ENCODE peak calls at places on chromosomes 11 and 22, in four cellular contexts. Q, L, U and H are unnamed samples. For H3K4me1 and H3F3A, the result is how much of the 10 kb centered on the place peaks cover.

GRCh38 chr22:49705631-49706352 is 121.9 kb downstream of the BRD1 start:
- DNase-seq in Q (no peak), L (no peak), U (no peak), H (no peak)

GRCh38 chr11:44016129-44016528 is 31.7 kb upstream of the ACCSL start:
- DNase-seq in Q (peak), L (no peak), U (peak), H (no peak)

GRCh38 chr11:57335023-57335342 is 709 bp downstream of the SSRP1 start:
- DNase-seq in Q (no peak), L (no peak), U (no peak), H (no peak)

GRCh38 chr11:120471131-120471530 is 40.4 kb upstream of the GRIK4 start:
- DNase-seq in Q (peak), L (no peak), U (peak), H (no peak)

GRCh38 chr22:28442264-28442950 is 237.2 kb downstream of the TTC28 start:
- DNase-seq in Q (no peak), L (peak), U (peak), H (peak)

GRCh38 chr11:58259983-58260382 is 8.1 kb downstream of the OR10W1 start:
- DNase-seq in Q (no peak), L (no peak), U (no peak), H (no peak)

GRCh38 chr11:125082611-125083311 is 19.7 kb downstream of the SLC37A2 start:
- DNase-seq in Q (peak), L (no peak), U (peak), H (peak)

GRCh38 chr11:10459029-10459970 is 4.2 kb downstream of the AMPD3 start:
- DNase-seq in Q (no peak), L (no peak), U (no peak), H (no peak)

GRCh38 chr11:127713226-127713625 is 712.7 kb upstream of the KIRREL3 start:
- DNase-seq in Q (no peak), L (no peak), U (no peak), H (no peak)

GRCh38 chr11:11978792-11979486 is 29.5 kb downstream of the DKK3 start:
- DNase-seq in Q (no peak), L (no peak), U (peak), H (no peak)

GRCh38 chr11:70128435-70128906 is 50.4 kb downstream of the ANO1 start:
- DNase-seq in Q (peak), L (peak), U (peak), H (peak)

GRCh38 chr22:48369789-48370507 is 1457.7 kb downstream of the BRD1 start:
- DNase-seq in Q (no peak), L (peak), U (peak), H (no peak)

GRCh38 chr11:27058456-27058855 is 17.8 kb downstream of the BBOX1 start:
- DNase-seq in Q (no peak), L (no peak), U (peak), H (no peak)

GRCh38 chr22:30325065-30325720 is 1.5 kb downstream of the TBC1D10A start:
- DNase-seq in Q (peak), L (peak), U (peak), H (peak)

GRCh38 chr11:93753241-93753640 is 11.8 kb downstream of the C11orf54 start:
- DNase-seq in Q (no peak), L (no peak), U (no peak), H (no peak)

GRCh38 chr22:25156736-25157135 is 42.9 kb upstream of the CRYBB3 start:
- DNase-seq in Q (no peak), L (no peak), U (no peak), H (no peak)

GRCh38 chr11:130525307-130525706 is 76.9 kb downstream of the ADAMTS15 start:
- DNase-seq in Q (no peak), L (no peak), U (no peak), H (no peak)

GRCh38 chr11:134158023-134158422 is 65.7 kb downstream of the NCAPD3 start:
- DNase-seq in Q (no peak), L (no peak), U (no peak), H (no peak)

GRCh38 chr11:1743587-1744136 is 6.7 kb downstream of the IFITM10 start:
- DNase-seq in Q (no peak), L (no peak), U (no peak), H (no peak)

GRCh38 chr11:60018058-60018457 is 1.1 kb downstream of the OOSP4B start:
- DNase-seq in Q (no peak), L (peak), U (no peak), H (no peak)

GRCh38 chr11:3796796-3797328 is 492 bp downstream of the NUP98 start:
- DNase-seq in Q (no peak), L (peak), U (peak), H (peak)

GRCh38 chr11:47928426-47928825 is 51.9 kb upstream of the PTPRJ start:
- DNase-seq in Q (no peak), L (peak), U (no peak), H (no peak)

GRCh38 chr22:42261266-42261665 is 9.2 kb downstream of the TCF20 start:
- DNase-seq in Q (no peak), L (no peak), U (peak), H (no peak)

GRCh38 chr11:63537293-63538101 is 889 bp downstream of the PLAAT4 start:
- DNase-seq in Q (no peak), L (no peak), U (peak), H (peak)

GRCh38 chr11:109641549-109641948 is 219.6 kb downstream of the C11orf87 start:
- DNase-seq in Q (peak), L (peak), U (peak), H (peak)

GRCh38 chr11:32985600-32985999 is 30.1 kb upstream of the DEPDC7 start:
- DNase-seq in Q (no peak), L (no peak), U (no peak), H (no peak)

GRCh38 chr22:26711205-26711958 is 54.0 kb downstream of the MIAT start:
- DNase-seq in Q (no peak), L (no peak), U (peak), H (no peak)

GRCh38 chr11:112968988-112969714 is 7.9 kb downstream of the NCAM1 start:
- DNase-seq in Q (no peak), L (no peak), U (peak), H (no peak)

GRCh38 chr22:28951969-28952521 is 68.7 kb downstream of the ZNRF3 start:
- DNase-seq in Q (no peak), L (peak), U (no peak), H (no peak)

GRCh38 chr11:102990145-102990544 is 34.6 kb upstream of the MMP13 start:
- DNase-seq in Q (peak), L (no peak), U (peak), H (no peak)

GRCh38 chr11:19651654-19652053 is 61.0 kb upstream of the NAV2 start:
- DNase-seq in Q (no peak), L (no peak), U (no peak), H (no peak)

GRCh38 chr11:2077061-2077802 is 62.0 kb downstream of the IGF2 start:
- DNase-seq in Q (peak), L (no peak), U (peak), H (peak)

GRCh38 chr11:69052343-69053168 is 3.8 kb downstream of the TPCN2 start:
- DNase-seq in Q (no peak), L (no peak), U (no peak), H (no peak)

GRCh38 chr11:93585758-93586157 is 42.6 kb upstream of the SMCO4 start:
- DNase-seq in Q (peak), L (no peak), U (peak), H (peak)

GRCh38 chr11:83310718-83311117 is 24.6 kb upstream of the CCDC90B start:
- DNase-seq in Q (no peak), L (no peak), U (no peak), H (no peak)

GRCh38 chr11:79546366-79546765 is 105.5 kb upstream of the TENM4 start:
- DNase-seq in Q (no peak), L (no peak), U (no peak), H (no peak)

GRCh38 chr11:125593113-125593761 is 585 bp downstream of the STT3A start:
- DNase-seq in Q (peak), L (peak), U (peak), H (peak)

GRCh38 chr11:68976095-68976494 is 4.7 kb downstream of the MRGPRD start:
- DNase-seq in Q (no peak), L (no peak), U (no peak), H (no peak)

GRCh38 chr22:20022231-20023069 is 1.5 kb downstream of the TANGO2 start:
- DNase-seq in Q (no peak), L (no peak), U (no peak), H (no peak)

GRCh38 chr22:33455036-33455435 is 396.9 kb upstream of the SYN3 start:
- DNase-seq in Q (no peak), L (no peak), U (no peak), H (no peak)
- TF ChIP-seq EZH2 in Q (no peak), L (no peak), U (no peak), H (no peak)

GRCh38 chr11:128720522-128720985 is 26.7 kb downstream of the FLI1 start:
- DNase-seq in Q (no peak), L (peak), U (no peak), H (no peak)
- H3K4me1 ChIP-seq in Q (under half), L (half or more), U (under half), H (under half)

DNA sequence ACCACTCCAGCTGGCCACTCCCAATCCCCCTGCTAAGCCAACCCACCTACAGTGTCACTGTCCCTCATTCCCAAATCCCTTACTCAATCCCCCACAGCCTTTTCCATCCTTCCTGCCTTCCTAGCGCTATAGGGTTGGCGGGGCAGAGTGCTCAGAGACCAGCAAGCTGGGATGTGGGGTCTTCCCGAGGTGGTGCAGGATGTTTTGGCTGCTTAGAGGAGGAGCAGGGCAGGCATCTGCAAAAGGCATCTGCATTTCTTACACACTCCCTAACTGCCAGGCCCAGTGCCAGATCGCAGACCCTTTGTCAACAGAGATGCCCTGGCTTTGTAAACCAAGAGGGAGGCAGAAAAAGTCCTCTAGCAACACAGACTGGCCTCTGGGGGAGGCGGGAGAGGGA is 37.9 kb upstream of the ADA2 start:
- DNase-seq in Q (no peak), L (peak), U (no peak), H (no peak)
- H3F3A ChIP-seq in Q (under half), L (under half), U (under half), H (under half)

GRCh38 chr11:31827458-31828206 is 16.5 kb upstream of the PAX6 start:
- DNase-seq in Q (no peak), L (peak), U (no peak), H (no peak)
- TF ChIP-seq EZH2 in Q (no peak), L (peak), U (no peak), H (no peak)

GRCh38 chr22:38219644-38220043 is 17.9 kb downstream of the MAFF start:
- DNase-seq in Q (no peak), L (no peak), U (no peak), H (no peak)

GRCh38 chr22:38220163-38220562 is 18.4 kb downstream of the MAFF start:
- DNase-seq in Q (no peak), L (no peak), U (peak), H (no peak)

GRCh38 chr22:38221407-38221806 is 19.6 kb downstream of the MAFF start:
- DNase-seq in Q (no peak), L (no peak), U (no peak), H (no peak)

GRCh38 chr22:38220653-38221386 is 19.0 kb downstream of the MAFF start:
- DNase-seq in Q (no peak), L (no peak), U (no peak), H (peak)

DNA sequence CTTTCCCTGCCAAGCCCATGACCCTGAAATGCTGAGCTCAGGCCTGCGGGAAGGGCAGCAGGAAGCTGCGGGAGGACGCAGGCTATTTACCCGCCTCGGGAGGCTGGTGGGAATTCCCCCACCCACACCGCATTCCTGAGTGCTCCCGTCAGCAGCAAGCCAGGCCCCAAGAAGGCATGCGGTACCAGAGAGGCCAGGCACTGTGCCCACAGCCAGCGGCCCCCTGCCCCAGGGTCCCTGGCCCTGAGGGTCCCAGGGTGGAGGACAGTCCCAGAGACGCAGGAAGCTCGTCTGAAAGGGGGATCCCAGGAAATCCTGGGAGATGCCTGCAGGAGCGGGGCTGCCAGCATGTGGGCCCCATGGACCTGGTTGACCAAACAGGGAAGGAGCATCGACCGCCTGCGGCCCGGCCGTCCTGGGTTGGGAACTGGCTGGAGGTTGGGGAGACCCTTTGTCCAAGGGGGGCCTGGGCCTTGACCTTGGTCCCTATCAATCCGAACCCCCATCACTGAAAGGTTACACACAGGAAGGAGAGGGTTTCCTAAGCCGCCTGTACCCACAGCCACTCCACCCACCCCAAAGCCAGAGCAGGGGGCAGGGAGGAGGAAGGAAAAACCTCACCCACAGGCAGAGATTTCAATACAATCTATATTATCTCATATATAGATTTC is 17.0 kb downstream of the MAFF start:
- DNase-seq in Q (peak), L (peak), U (peak), H (peak)
- H3K4me1 ChIP-seq in Q (under half), L (under half), U (under half), H (under half)

DNA sequence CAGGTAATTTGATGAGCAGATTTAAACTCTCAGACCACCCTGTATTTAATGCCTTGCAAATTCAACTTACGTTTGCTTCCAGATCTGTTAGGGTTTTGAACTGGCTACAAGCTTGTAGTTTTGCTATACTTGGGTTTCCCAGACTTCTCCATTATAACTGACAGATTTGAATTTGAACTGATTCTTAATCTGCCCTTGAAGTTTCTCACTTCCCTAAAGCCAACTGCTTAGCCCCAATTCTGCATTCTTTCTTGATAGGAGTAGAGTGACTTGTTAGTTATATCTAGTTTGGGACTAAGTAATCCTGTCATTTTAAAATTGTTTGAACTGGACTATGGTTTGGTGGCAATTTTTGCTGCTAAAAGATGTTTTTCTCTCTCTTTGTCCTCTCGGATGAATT is 9.7 kb downstream of the LAYN start:
- DNase-seq in Q (no peak), L (no peak), U (no peak), H (no peak)
- H3F3A ChIP-seq in Q (under half), L (under half), U (under half), H (under half)

GRCh38 chr11:61917357-61918109 is at the start of gene RAB3IL1:
- DNase-seq in Q (peak), L (peak), U (peak), H (no peak)
- TF ChIP-seq EZH2 in Q (no peak), L (no peak), U (no peak), H (no peak)

GRCh38 chr22:40853961-40854360 is 2.5 kb downstream of the ST13 start:
- DNase-seq in Q (no peak), L (no peak), U (peak), H (no peak)
- H3K4me1 ChIP-seq in Q (under half), L (under half), U (under half), H (under half)